ENCODE peak calls at places on chromosomes 5 and 9, in six cellular contexts. L, F, J, S, U and Q are unnamed samples.

GRCh38 chr9:107712390-107712789 is 222.8 kb upstream of the KLF4 start:
- DNase-seq in L (no peak), F (peak), J (no peak), S (peak), U (no peak), Q (peak)

GRCh38 chr5:140641716-140642115 is 2.5 kb downstream of the TMCO6 start:
- DNase-seq in L (no peak), F (no peak), J (no peak), S (no peak), U (no peak), Q (no peak)

GRCh38 chr5:105616599-105616998 is 2054.0 kb upstream of the NUDT12 start:
- DNase-seq in L (no peak), F (no peak), J (no peak), S (no peak), U (no peak), Q (no peak)

GRCh38 chr5:77972545-77973252 is 196.6 kb upstream of the TBCA start:
- DNase-seq in L (no peak), F (no peak), J (no peak), S (no peak), U (no peak), Q (no peak)

GRCh38 chr9:122835313-122835731 is 6.9 kb upstream of the PDCL start:
- DNase-seq in L (no peak), F (no peak), J (no peak), S (peak), U (peak), Q (no peak)

GRCh38 chr5:16733597-16733996 is 116.8 kb upstream of the RETREG1 start:
- DNase-seq in L (no peak), F (no peak), J (no peak), S (no peak), U (no peak), Q (no peak)

GRCh38 chr9:109918359-109919163 is 138.6 kb downstream of the PALM2AKAP2 start:
- DNase-seq in L (peak), F (no peak), J (no peak), S (peak), U (no peak), Q (no peak)

GRCh38 chr5:111002036-111002435 is 69.5 kb upstream of the TSLP start:
- DNase-seq in L (no peak), F (no peak), J (no peak), S (no peak), U (no peak), Q (no peak)

GRCh38 chr9:71604197-71605063 is 163.9 kb downstream of the CEMIP2 start:
- DNase-seq in L (no peak), F (peak), J (peak), S (peak), U (peak), Q (peak)

GRCh38 chr5:61398440-61398839 is 66.4 kb downstream of the ZSWIM6 start:
- DNase-seq in L (no peak), F (no peak), J (no peak), S (no peak), U (no peak), Q (no peak)

GRCh38 chr9:9003184-9003583 is 1203.6 kb upstream of the DMAC1 start:
- DNase-seq in L (no peak), F (no peak), J (no peak), S (no peak), U (peak), Q (peak)

GRCh38 chr9:503881-504852 is 289.5 kb downstream of the DOCK8 start:
- DNase-seq in L (no peak), F (peak), J (peak), S (peak), U (peak), Q (peak)
- TF ChIP-seq MYC in L (no peak), F (no peak), J (no peak), S (no peak), U (no peak), Q (peak)

GRCh38 chr5:178650214-178650613 is 23.4 kb upstream of the CLK4 start:
- DNase-seq in L (no peak), F (no peak), J (no peak), S (no peak), U (no peak), Q (no peak)

GRCh38 chr5:178651046-178651810 is 24.4 kb upstream of the CLK4 start:
- DNase-seq in L (no peak), F (no peak), J (no peak), S (no peak), U (no peak), Q (no peak)
- TF ChIP-seq MYC in L (no peak), F (no peak), J (no peak), S (no peak), U (no peak), Q (no peak)

GRCh38 chr9:129136446-129137049 is 25.3 kb downstream of the PTPA start:
- DNase-seq in L (no peak), F (no peak), J (no peak), S (no peak), U (no peak), Q (no peak)
- TF ChIP-seq MYC in L (no peak), F (no peak), J (no peak), S (no peak), U (no peak), Q (no peak)

GRCh38 chr5:83789376-83789775 is 68.7 kb upstream of the HAPLN1 start:
- DNase-seq in L (no peak), F (no peak), J (no peak), S (peak), U (no peak), Q (no peak)

GRCh38 chr5:83780681-83781080 is 60.0 kb upstream of the HAPLN1 start:
- DNase-seq in L (no peak), F (no peak), J (no peak), S (no peak), U (no peak), Q (no peak)

DNA sequence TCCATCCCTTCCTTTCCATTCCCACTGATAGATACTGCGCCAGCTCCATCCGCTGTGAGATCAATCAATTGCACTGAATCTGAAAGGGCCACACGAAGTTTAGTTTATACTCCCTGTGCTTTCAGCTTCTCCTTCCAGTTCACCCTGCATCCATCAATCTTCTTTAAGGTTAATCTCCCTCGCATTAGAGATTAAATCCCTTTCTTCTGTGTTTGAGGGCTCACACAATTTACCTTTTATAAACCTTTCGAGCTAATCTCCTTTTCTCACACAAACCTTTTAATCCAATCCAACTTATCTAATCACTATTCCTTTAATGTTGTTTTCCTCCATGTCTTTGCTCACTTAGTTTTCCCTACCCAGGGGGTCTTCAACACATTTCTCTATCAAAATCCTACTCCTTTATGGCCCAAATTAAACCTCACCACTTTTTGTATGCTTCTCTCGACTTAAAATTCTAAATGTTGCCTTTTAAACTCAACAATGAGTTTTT is 64.6 kb upstream of the HAPLN1 start:
- DNase-seq in L (no peak), F (no peak), J (no peak), S (no peak), U (no peak), Q (no peak)
- TF ChIP-seq MYC in L (no peak), F (no peak), J (no peak), S (no peak), U (no peak), Q (no peak)

GRCh38 chr9:136885950-136886578 is at the start of gene TRAF2:
- DNase-seq in L (peak), F (peak), J (peak), S (peak), U (peak), Q (peak)

GRCh38 chr9:136881691-136882108 is 4.6 kb upstream of the TRAF2 start:
- DNase-seq in L (peak), F (no peak), J (peak), S (no peak), U (peak), Q (no peak)

GRCh38 chr9:136880651-136881050 is 5.7 kb upstream of the TRAF2 start:
- DNase-seq in L (no peak), F (no peak), J (peak), S (no peak), U (no peak), Q (no peak)

GRCh38 chr9:136886610-136887597 is 588 bp downstream of the TRAF2 start:
- DNase-seq in L (no peak), F (peak), J (peak), S (peak), U (no peak), Q (peak)

DNA sequence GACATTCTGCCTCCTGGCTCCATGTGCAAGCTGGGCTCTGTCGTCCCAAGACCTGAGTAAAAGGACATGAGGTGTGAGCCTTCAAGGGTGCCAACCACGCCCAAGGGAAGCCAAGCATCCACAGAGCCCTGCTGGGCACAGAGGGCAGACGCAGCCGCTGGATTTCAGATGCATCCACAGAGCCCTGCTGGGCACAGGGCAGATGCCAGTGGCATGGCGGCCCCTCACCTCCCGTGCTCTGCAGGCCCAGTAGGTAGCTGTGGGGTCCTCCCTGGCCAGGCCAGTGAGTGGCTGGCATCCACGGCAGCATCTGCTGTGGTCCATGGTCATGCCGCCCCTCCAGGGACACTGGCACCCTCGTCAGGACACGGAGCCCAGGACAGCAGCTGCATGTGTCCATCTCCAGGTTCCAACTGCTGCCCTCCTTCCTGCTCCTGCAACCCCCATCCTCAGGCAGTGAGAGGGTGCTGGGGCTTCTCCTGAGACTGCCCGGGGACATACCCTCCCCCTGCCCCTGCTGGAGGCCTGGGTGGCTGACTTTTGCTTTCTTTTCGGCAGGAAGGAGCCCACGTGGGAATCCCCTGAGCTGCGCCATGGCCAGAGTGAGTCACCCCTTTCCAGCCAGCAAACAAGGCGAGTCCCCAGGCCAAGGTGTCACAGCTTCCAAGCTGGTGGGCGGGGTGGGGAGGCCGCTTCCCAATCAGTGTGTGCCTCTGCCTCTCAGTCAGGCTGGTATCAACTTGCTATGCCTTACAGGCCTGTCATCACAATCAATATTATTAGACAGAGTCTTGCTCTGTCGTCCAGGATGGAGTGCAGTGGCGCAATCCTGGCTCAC is 4.0 kb upstream of the TRAF2 start:
- DNase-seq in L (peak), F (peak), J (peak), S (peak), U (peak), Q (peak)
- TF ChIP-seq MYC in L (no peak), F (peak), J (no peak), S (no peak), U (peak), Q (peak)